ENCODE peak calls at places on chromosome 13, in nine cellular contexts. F, C, L, D, Y, V, W, P and N are unnamed samples.

GRCh38 chr13:49315036-49315565 is 67.4 kb downstream of the CDADC1 start:
- DNase-seq in F (no peak), C (no peak), L (no peak), D (no peak), Y (no peak), V (no peak), W (no peak), P (no peak), N (no peak)

GRCh38 chr13:66014757-66015156 is 1215.4 kb downstream of the PCDH9 start:
- DNase-seq in F (no peak), C (no peak), L (no peak), D (no peak), Y (no peak), V (no peak), W (no peak), P (no peak), N (no peak)

GRCh38 chr13:64078480-64078936 is 2662.9 kb upstream of the PCDH20 start:
- DNase-seq in F (peak; percentile 72), C (no peak), L (no peak), D (no peak), Y (no peak), V (no peak), W (no peak), P (no peak), N (no peak)

GRCh38 chr13:28337196-28338045 is 157.5 kb downstream of the FLT1 start:
- DNase-seq in F (no peak), C (no peak), L (no peak), D (peak; percentile 76), Y (no peak), V (peak; percentile 69), W (no peak), P (no peak), N (peak; percentile 12)

GRCh38 chr13:41313659-41314197 is 2.7 kb downstream of the NAA16 start:
- DNase-seq in F (no peak), C (no peak), L (no peak), D (no peak), Y (no peak), V (no peak), W (no peak), P (no peak), N (no peak)

GRCh38 chr13:20116213-20116612 is 44.6 kb downstream of the GJA3 start:
- DNase-seq in F (no peak), C (no peak), L (no peak), D (no peak), Y (no peak), V (no peak), W (no peak), P (no peak), N (no peak)

GRCh38 chr13:63840551-63841421 is 2425.1 kb upstream of the PCDH20 start:
- DNase-seq in F (peak; percentile 64), C (no peak), L (no peak), D (no peak), Y (no peak), V (no peak), W (no peak), P (no peak), N (no peak)

GRCh38 chr13:36986462-36987240 is 12.5 kb downstream of the ALG5 start:
- DNase-seq in F (no peak), C (no peak), L (no peak), D (peak; percentile 5), Y (no peak), V (no peak), W (no peak), P (no peak), N (no peak)

GRCh38 chr13:43339843-43340550 is 316.6 kb downstream of the DNAJC15 start:
- DNase-seq in F (no peak), C (no peak), L (no peak), D (no peak), Y (no peak), V (no peak), W (no peak), P (no peak), N (no peak)

GRCh38 chr13:20993661-20994440 is 67.5 kb downstream of the LATS2 start:
- DNase-seq in F (no peak), C (no peak), L (no peak), D (peak; percentile 81), Y (no peak), V (no peak), W (no peak), P (no peak), N (peak; percentile 31)

GRCh38 chr13:106349080-106349841 is 186.2 kb downstream of the EFNB2 start:
- DNase-seq in F (peak; percentile 73), C (no peak), L (no peak), D (peak; percentile 10), Y (peak; percentile 69), V (no peak), W (no peak), P (peak; percentile 94), N (no peak)

GRCh38 chr13:26037302-26037701 is 14.5 kb downstream of the SHISA2 start:
- DNase-seq in F (no peak), C (no peak), L (no peak), D (peak; percentile 43), Y (no peak), V (peak; percentile 60), W (no peak), P (peak; percentile 23), N (peak; percentile 13)

DNA sequence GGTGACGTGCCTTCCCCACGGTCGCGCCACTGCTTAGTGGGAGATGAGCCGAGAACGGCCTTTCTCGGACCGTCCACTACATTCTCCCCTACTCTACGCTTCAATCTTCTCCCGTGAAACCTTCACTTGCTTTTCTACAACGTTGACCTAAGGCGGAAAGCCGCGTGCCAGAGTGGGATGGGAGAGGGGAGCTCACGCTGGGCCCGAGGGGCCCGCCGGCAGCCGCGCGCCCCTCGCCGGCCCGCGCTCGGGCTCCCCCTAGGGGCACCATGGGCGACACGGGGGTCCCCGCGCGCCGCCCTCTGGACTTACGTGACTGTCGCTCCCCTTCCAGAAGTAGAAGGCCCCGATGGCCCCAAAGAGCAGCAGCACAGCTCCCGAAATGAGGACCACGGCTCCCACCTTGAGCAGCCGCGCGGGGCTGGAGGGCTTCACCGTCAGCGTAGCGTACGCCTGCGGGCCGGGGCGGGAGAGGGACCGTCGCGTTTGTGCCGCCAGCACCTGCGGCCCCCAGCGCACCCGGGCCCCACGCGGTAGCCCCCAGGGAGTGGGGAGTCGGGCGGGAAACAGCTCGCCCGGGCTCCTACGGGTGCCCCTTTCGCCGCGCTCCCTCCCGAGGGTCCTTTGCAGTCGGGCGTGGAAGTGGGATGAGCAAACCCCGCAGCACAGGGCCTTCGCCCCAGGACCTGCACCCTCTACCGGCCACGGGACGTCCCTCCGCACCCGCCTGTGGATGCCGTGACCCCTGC is 727 bp downstream of the CNMD start:
- DNase-seq in F (no peak), C (no peak), L (no peak), D (peak; percentile 3), Y (no peak), V (peak; percentile 61), W (peak; percentile 43), P (no peak), N (no peak)
- H3K27me3 ChIP-seq in F (peaks cover 5% of the 10 kb centered on the region), C (peaks cover 20% of the 10 kb centered on the region), L (peaks cover 16% of the 10 kb centered on the region), D (peaks cover 56% of the 10 kb centered on the region), Y (peaks cover 58% of the 10 kb centered on the region), V (peaks cover 20% of the 10 kb centered on the region), W (no peaks in the 10 kb centered on the region), P (no peaks in the 10 kb centered on the region), N (peaks cover 32% of the 10 kb centered on the region)

DNA sequence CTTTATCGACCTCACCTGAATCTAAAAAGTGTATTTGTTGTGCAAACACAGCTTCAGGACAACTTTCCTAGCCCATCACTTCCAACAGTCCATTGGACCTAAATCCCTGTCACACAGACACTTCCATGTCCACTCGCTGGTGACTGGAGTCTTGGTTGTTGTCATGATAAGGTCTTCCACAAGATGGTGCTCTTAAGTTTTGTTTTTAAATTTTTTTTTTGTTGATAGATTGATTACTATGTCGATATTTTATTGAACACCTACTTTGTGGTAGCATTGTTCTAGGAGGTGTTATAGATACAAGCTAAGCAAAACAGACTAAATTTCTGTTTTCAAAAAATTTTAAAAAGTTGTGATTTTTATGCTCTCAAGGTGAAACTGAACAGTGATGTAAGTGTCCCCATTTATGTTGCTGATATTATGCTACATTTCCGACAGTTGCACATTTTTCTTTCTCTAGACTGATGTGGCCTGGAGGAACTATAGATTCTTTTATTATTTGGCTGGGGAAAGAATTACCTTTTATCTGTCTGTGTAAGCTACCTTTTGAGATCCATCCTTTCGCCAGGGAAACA is 8.1 kb upstream of the ERICH6B start:
- DNase-seq in F (no peak), C (no peak), L (no peak), D (peak; percentile 29), Y (no peak), V (peak; percentile 57), W (no peak), P (peak; percentile 33), N (no peak)
- H3K27me3 ChIP-seq in F (no peaks in the 10 kb centered on the region), C (peaks cover 6% of the 10 kb centered on the region), L (peaks cover 15% of the 10 kb centered on the region), D (no peaks in the 10 kb centered on the region), Y (peaks cover 34% of the 10 kb centered on the region), V (no peaks in the 10 kb centered on the region), W (no peaks in the 10 kb centered on the region), P (peaks cover 90% of the 10 kb centered on the region), N (peaks cover 12% of the 10 kb centered on the region)

GRCh38 chr13:90954605-90955004 is 392.9 kb upstream of the MIR17HG start:
- DNase-seq in F (no peak), C (no peak), L (no peak), D (no peak), Y (no peak), V (no peak), W (no peak), P (no peak), N (no peak)

GRCh38 chr13:90950134-90950533 is 397.4 kb upstream of the MIR17HG start:
- DNase-seq in F (no peak), C (no peak), L (no peak), D (no peak), Y (no peak), V (no peak), W (no peak), P (no peak), N (no peak)

GRCh38 chr13:90951663-90952062 is 395.8 kb upstream of the MIR17HG start:
- DNase-seq in F (no peak), C (no peak), L (no peak), D (no peak), Y (no peak), V (no peak), W (no peak), P (no peak), N (no peak)

GRCh38 chr13:90956036-90956435 is 391.5 kb upstream of the MIR17HG start:
- DNase-seq in F (no peak), C (no peak), L (no peak), D (peak; percentile 1), Y (no peak), V (no peak), W (no peak), P (no peak), N (no peak)
- H3K27me3 ChIP-seq in F (no peaks in the 10 kb centered on the region), C (no peaks in the 10 kb centered on the region), L (no peaks in the 10 kb centered on the region), D (no peaks in the 10 kb centered on the region), Y (no peaks in the 10 kb centered on the region), V (no peaks in the 10 kb centered on the region), W (no peaks in the 10 kb centered on the region), P (no peaks in the 10 kb centered on the region), N (no peaks in the 10 kb centered on the region)

GRCh38 chr13:34066344-34066743 is 248.4 kb downstream of the RFC3 start:
- DNase-seq in F (no peak), C (no peak), L (no peak), D (no peak), Y (no peak), V (no peak), W (no peak), P (no peak), N (no peak)
- H3K27me3 ChIP-seq in F (no peaks in the 10 kb centered on the region), C (no peaks in the 10 kb centered on the region), L (no peaks in the 10 kb centered on the region), D (no peaks in the 10 kb centered on the region), Y (no peaks in the 10 kb centered on the region), V (peaks cover 11% of the 10 kb centered on the region), W (no peaks in the 10 kb centered on the region), P (no peaks in the 10 kb centered on the region), N (no peaks in the 10 kb centered on the region)